ENCODE peak calls at places on chromosomes 1 and 21, in six cellular contexts. One of them, this sample, is unnamed.

GRCh38 chr1:234899041-234899787 is 229.4 kb downstream of the TOMM20 start:
- DNase-seq in neural crest cell: no peak
- DNase-seq in skeletal muscle cell: no peak
- DNase-seq in SK-MEL-5: no peak
- DNase-seq in tibial nerve: no peak
- DNase-seq in Ammon's horn: no peak
- DNase-seq in this sample: peak; percentile 40

GRCh38 chr1:233665575-233666270 is 51.8 kb downstream of the KCNK1 start:
- DNase-seq in neural crest cell: no peak
- DNase-seq in SK-MEL-5: no peak
- DNase-seq in skeletal muscle cell: no peak
- DNase-seq in Ammon's horn: no peak
- DNase-seq in tibial nerve: no peak
- DNase-seq in this sample: no peak

GRCh38 chr1:59401581-59401980 is 104.7 kb downstream of the FGGY start:
- DNase-seq in tibial nerve: no peak
- DNase-seq in neural crest cell: no peak
- DNase-seq in Ammon's horn: no peak
- DNase-seq in skeletal muscle cell: no peak
- DNase-seq in SK-MEL-5: no peak
- DNase-seq in this sample: no peak

GRCh38 chr1:33161061-33161681 is 20.7 kb downstream of the TRIM62 start:
- DNase-seq in Ammon's horn: peak; percentile 90
- DNase-seq in neural crest cell: peak; percentile 56
- DNase-seq in tibial nerve: peak; percentile 27
- DNase-seq in SK-MEL-5: peak; percentile 96
- DNase-seq in skeletal muscle cell: no peak
- DNase-seq in this sample: peak; percentile 76

GRCh38 chr1:179923044-179923443 is 31.6 kb upstream of the CEP350 start:
- DNase-seq in SK-MEL-5: no peak
- DNase-seq in skeletal muscle cell: no peak
- DNase-seq in tibial nerve: no peak
- DNase-seq in neural crest cell: no peak
- DNase-seq in Ammon's horn: no peak
- DNase-seq in this sample: no peak

GRCh38 chr1:48870596-48870995 is 93.9 kb upstream of the BEND5 start:
- DNase-seq in SK-MEL-5: peak; percentile 32
- DNase-seq in skeletal muscle cell: no peak
- DNase-seq in Ammon's horn: no peak
- DNase-seq in tibial nerve: no peak
- DNase-seq in neural crest cell: peak; percentile 4
- DNase-seq in this sample: peak; percentile 13

GRCh38 chr1:211695135-211695816 is 19.9 kb upstream of the NEK2 start:
- DNase-seq in skeletal muscle cell: no peak
- DNase-seq in Ammon's horn: no peak
- DNase-seq in neural crest cell: no peak
- DNase-seq in tibial nerve: no peak
- DNase-seq in SK-MEL-5: no peak
- DNase-seq in this sample: peak; percentile 69

GRCh38 chr21:45364464-45365185 is 40.3 kb upstream of the COL18A1 start:
- DNase-seq in neural crest cell: no peak
- DNase-seq in tibial nerve: peak; percentile 47
- DNase-seq in SK-MEL-5: no peak
- DNase-seq in Ammon's horn: no peak
- DNase-seq in skeletal muscle cell: peak; percentile 43
- DNase-seq in this sample: peak; percentile 52

GRCh38 chr1:67861856-67862516 is 28.7 kb upstream of the GNG12 start:
- DNase-seq in Ammon's horn: no peak
- DNase-seq in neural crest cell: no peak
- DNase-seq in tibial nerve: no peak
- DNase-seq in skeletal muscle cell: no peak
- DNase-seq in SK-MEL-5: peak; percentile 21
- DNase-seq in this sample: no peak

GRCh38 chr1:85550784-85551516 is 29.6 kb upstream of the CCN1 start:
- DNase-seq in skeletal muscle cell: peak; percentile 69
- DNase-seq in Ammon's horn: no peak
- DNase-seq in tibial nerve: no peak
- DNase-seq in SK-MEL-5: no peak
- DNase-seq in neural crest cell: no peak
- DNase-seq in this sample: no peak

GRCh38 chr1:89629146-89629545 is 3.8 kb upstream of the LRRC8C start:
- DNase-seq in Ammon's horn: no peak
- DNase-seq in SK-MEL-5: no peak
- DNase-seq in neural crest cell: no peak
- DNase-seq in tibial nerve: no peak
- DNase-seq in skeletal muscle cell: no peak
- DNase-seq in this sample: no peak

GRCh38 chr1:202567747-202568146 is 142.5 kb downstream of the SYT2 start:
- DNase-seq in neural crest cell: no peak
- DNase-seq in SK-MEL-5: no peak
- DNase-seq in tibial nerve: no peak
- DNase-seq in Ammon's horn: no peak
- DNase-seq in skeletal muscle cell: no peak
- DNase-seq in this sample: peak; percentile 32

GRCh38 chr1:210237514-210237913 is 4.9 kb downstream of the SERTAD4 start:
- DNase-seq in skeletal muscle cell: no peak
- DNase-seq in tibial nerve: no peak
- DNase-seq in SK-MEL-5: no peak
- DNase-seq in neural crest cell: no peak
- DNase-seq in Ammon's horn: no peak
- DNase-seq in this sample: no peak

GRCh38 chr1:60068393-60069045 is 5.1 kb downstream of the C1orf87 start:
- DNase-seq in neural crest cell: no peak
- DNase-seq in Ammon's horn: no peak
- DNase-seq in SK-MEL-5: no peak
- DNase-seq in skeletal muscle cell: peak; percentile 55
- DNase-seq in tibial nerve: no peak
- DNase-seq in this sample: no peak

This sample was measured in ELF-1.